ENCODE peak calls at places on chromosome 1, in seven cellular contexts. S, X, K, O, Q, Y and L are unnamed samples.

GRCh38 chr1:172906778-172907592 is 143.8 kb downstream of the TNFSF18 start:
- DNase-seq in S (peak), X (no peak), K (no peak), O (peak), Q (no peak), Y (no peak), L (no peak)

GRCh38 chr1:29327223-29327935 is 91.1 kb downstream of the PTPRU start:
- DNase-seq in S (no peak), X (no peak), K (no peak), O (no peak), Q (no peak), Y (no peak), L (no peak)

GRCh38 chr1:39917825-39918224 is 16.1 kb upstream of the MYCL start:
- DNase-seq in S (no peak), X (no peak), K (no peak), O (no peak), Q (no peak), Y (no peak), L (no peak)

GRCh38 chr1:178005450-178005849 is 35.6 kb upstream of the SEC16B start:
- DNase-seq in S (no peak), X (no peak), K (no peak), O (no peak), Q (no peak), Y (no peak), L (no peak)

GRCh38 chr1:151371340-151371739 is 1.2 kb downstream of the SELENBP1 start:
- DNase-seq in S (no peak), X (no peak), K (peak), O (peak), Q (peak), Y (peak), L (no peak)

GRCh38 chr1:160633330-160633903 is 13.4 kb downstream of the SLAMF1 start:
- DNase-seq in S (no peak), X (no peak), K (no peak), O (no peak), Q (no peak), Y (no peak), L (no peak)

GRCh38 chr1:192905049-192905448 is 96.2 kb downstream of the RGS2 start:
- DNase-seq in S (no peak), X (no peak), K (no peak), O (no peak), Q (no peak), Y (no peak), L (no peak)

GRCh38 chr1:37995773-37996379 is 6.1 kb upstream of the SF3A3 start:
- DNase-seq in S (no peak), X (no peak), K (peak), O (no peak), Q (peak), Y (peak), L (no peak)

GRCh38 chr1:60149254-60149653 is 75.7 kb upstream of the C1orf87 start:
- DNase-seq in S (peak), X (no peak), K (peak), O (no peak), Q (peak), Y (no peak), L (no peak)

GRCh38 chr1:59218521-59219236 is 78.2 kb upstream of the FGGY start:
- DNase-seq in S (no peak), X (no peak), K (no peak), O (no peak), Q (no peak), Y (no peak), L (no peak)

GRCh38 chr1:67804710-67805109 is 28.6 kb downstream of the GNG12 start:
- DNase-seq in S (no peak), X (no peak), K (no peak), O (no peak), Q (no peak), Y (no peak), L (no peak)

GRCh38 chr1:45585496-45586075 is 1.7 kb downstream of the NASP start:
- DNase-seq in S (peak), X (no peak), K (no peak), O (no peak), Q (no peak), Y (no peak), L (no peak)

GRCh38 chr1:198107041-198107440 is 49.8 kb upstream of the NEK7 start:
- DNase-seq in S (no peak), X (no peak), K (no peak), O (no peak), Q (no peak), Y (no peak), L (no peak)

GRCh38 chr1:121522061-121522759 is 337.4 kb downstream of the SRGAP2C start:
- DNase-seq in S (no peak), X (no peak), K (peak), O (no peak), Q (peak), Y (no peak), L (no peak)

GRCh38 chr1:37932759-37933158 is 14.1 kb downstream of the INPP5B start:
- DNase-seq in S (no peak), X (peak), K (no peak), O (peak), Q (no peak), Y (no peak), L (peak)

GRCh38 chr1:88451856-88452255 is 232.2 kb upstream of the PKN2 start:
- DNase-seq in S (no peak), X (no peak), K (no peak), O (no peak), Q (no peak), Y (no peak), L (no peak)

GRCh38 chr1:179921472-179921871 is 33.1 kb upstream of the CEP350 start:
- DNase-seq in S (peak), X (no peak), K (no peak), O (no peak), Q (no peak), Y (no peak), L (no peak)

GRCh38 chr1:94726981-94727685 is 93.0 kb upstream of the SLC44A3 start:
- DNase-seq in S (no peak), X (no peak), K (no peak), O (no peak), Q (no peak), Y (no peak), L (no peak)

GRCh38 chr1:40753142-40753882 is 30.3 kb upstream of the KCNQ4 start:
- DNase-seq in S (no peak), X (no peak), K (no peak), O (no peak), Q (no peak), Y (no peak), L (no peak)

GRCh38 chr1:72003092-72003491 is 279.2 kb downstream of the NEGR1 start:
- DNase-seq in S (no peak), X (no peak), K (no peak), O (no peak), Q (no peak), Y (no peak), L (no peak)

GRCh38 chr1:61757945-61758344 is 15.7 kb downstream of the PATJ start:
- DNase-seq in S (no peak), X (no peak), K (no peak), O (no peak), Q (no peak), Y (no peak), L (no peak)

GRCh38 chr1:16068356-16069270 is 4.8 kb downstream of the FAM131C start:
- DNase-seq in S (no peak), X (no peak), K (peak), O (no peak), Q (peak), Y (no peak), L (peak)

GRCh38 chr1:153568367-153569099 is 2.9 kb upstream of the S100A2 start:
- DNase-seq in S (peak), X (peak), K (peak), O (peak), Q (peak), Y (peak), L (no peak)

GRCh38 chr1:98702976-98703375 is 41.5 kb downstream of the SNX7 start:
- DNase-seq in S (no peak), X (no peak), K (no peak), O (no peak), Q (no peak), Y (no peak), L (no peak)

GRCh38 chr1:153778824-153779519 is 3.8 kb downstream of the SLC27A3 start:
- DNase-seq in S (no peak), X (no peak), K (no peak), O (peak), Q (no peak), Y (no peak), L (no peak)

GRCh38 chr1:239293350-239294111 is 92.8 kb upstream of the CHRM3 start:
- DNase-seq in S (no peak), X (no peak), K (no peak), O (no peak), Q (no peak), Y (peak), L (no peak)

GRCh38 chr1:31703431-31704260 is at the start of gene COL16A1:
- DNase-seq in S (no peak), X (no peak), K (peak), O (peak), Q (peak), Y (peak), L (no peak)

GRCh38 chr1:50209749-50210148 is 101.0 kb downstream of the ELAVL4 start:
- DNase-seq in S (no peak), X (no peak), K (peak), O (no peak), Q (no peak), Y (no peak), L (no peak)

GRCh38 chr1:87337606-87338005 is 8.9 kb downstream of the LMO4 start:
- DNase-seq in S (no peak), X (no peak), K (no peak), O (no peak), Q (no peak), Y (no peak), L (no peak)

GRCh38 chr1:87334351-87335174 is 5.9 kb downstream of the LMO4 start:
- DNase-seq in S (peak), X (no peak), K (peak), O (peak), Q (no peak), Y (peak), L (no peak)

GRCh38 chr1:87333692-87334347 is 5.1 kb downstream of the LMO4 start:
- DNase-seq in S (no peak), X (no peak), K (no peak), O (no peak), Q (no peak), Y (no peak), L (no peak)

GRCh38 chr1:87336623-87337067 is 8.0 kb downstream of the LMO4 start:
- DNase-seq in S (no peak), X (no peak), K (no peak), O (no peak), Q (no peak), Y (no peak), L (no peak)

GRCh38 chr1:87335175-87335992 is 6.7 kb downstream of the LMO4 start:
- DNase-seq in S (peak), X (peak), K (peak), O (peak), Q (peak), Y (peak), L (peak)
- TF ChIP-seq POLR2A in S (peak), X (peak), K (peak), O (peak), Q (no peak), Y (no peak), L (peak)

GRCh38 chr1:175287849-175288248 is 95.3 kb upstream of the KIAA0040 start:
- DNase-seq in S (no peak), X (no peak), K (no peak), O (no peak), Q (no peak), Y (no peak), L (no peak)
- TF ChIP-seq POLR2A in S (no peak), X (no peak), K (no peak), O (no peak), Q (no peak), Y (no peak), L (no peak)

GRCh38 chr1:9652379-9653194 is 1.1 kb downstream of the PIK3CD start:
- DNase-seq in S (no peak), X (no peak), K (no peak), O (peak), Q (peak), Y (no peak), L (no peak)

GRCh38 chr1:9655836-9656235 is 4.3 kb downstream of the PIK3CD start:
- DNase-seq in S (no peak), X (no peak), K (no peak), O (no peak), Q (no peak), Y (no peak), L (no peak)

GRCh38 chr1:9653195-9653782 is 1.8 kb downstream of the PIK3CD start:
- DNase-seq in S (no peak), X (no peak), K (no peak), O (no peak), Q (no peak), Y (no peak), L (no peak)

GRCh38 chr1:9655127-9655723 is 3.7 kb downstream of the PIK3CD start:
- DNase-seq in S (no peak), X (no peak), K (no peak), O (no peak), Q (no peak), Y (no peak), L (no peak)

GRCh38 chr1:9653783-9654517 is 2.4 kb downstream of the PIK3CD start:
- DNase-seq in S (no peak), X (no peak), K (no peak), O (no peak), Q (no peak), Y (no peak), L (no peak)
- TF ChIP-seq POLR2A in S (no peak), X (no peak), K (no peak), O (no peak), Q (no peak), Y (no peak), L (no peak)

GRCh38 chr1:89635825-89636815 is 3.2 kb downstream of the LRRC8C start:
- DNase-seq in S (peak), X (no peak), K (no peak), O (no peak), Q (no peak), Y (no peak), L (no peak)
- TF ChIP-seq POLR2A in S (peak), X (no peak), K (no peak), O (no peak), Q (no peak), Y (no peak), L (no peak)

DNA sequence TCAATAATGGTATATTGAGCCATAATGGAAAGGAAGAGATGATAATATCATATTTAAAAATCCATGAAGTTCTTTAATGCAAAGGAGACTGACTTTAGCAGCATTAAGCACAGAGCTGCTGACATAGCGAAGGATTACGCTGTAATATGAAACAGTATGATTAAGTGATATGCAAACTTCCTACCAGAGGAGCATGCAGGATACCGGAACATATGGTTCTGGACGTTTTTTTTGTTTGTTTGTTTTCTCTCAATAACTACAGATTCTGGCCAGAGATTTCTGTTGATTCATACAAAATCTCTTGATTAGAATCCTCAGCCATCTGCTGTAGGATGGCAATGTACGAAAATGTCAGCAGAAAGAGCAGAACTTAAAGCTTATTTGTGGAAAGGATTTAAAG is 970.8 kb downstream of the KCNT2 start:
- DNase-seq in S (no peak), X (no peak), K (no peak), O (no peak), Q (no peak), Y (no peak), L (no peak)
- TF ChIP-seq POLR2A in S (no peak), X (no peak), K (no peak), O (no peak), Q (no peak), Y (no peak), L (no peak)

GRCh38 chr1:182616130-182617074 is 12.2 kb upstream of the RGS16 start:
- DNase-seq in S (peak), X (no peak), K (peak), O (no peak), Q (peak), Y (peak), L (no peak)
- TF ChIP-seq POLR2A in S (no peak), X (no peak), K (no peak), O (no peak), Q (no peak), Y (no peak), L (no peak)